ENCODE peak calls at places on chromosomes 4 and X, in four cellular contexts. One of them, this sample, is unnamed.

GRCh38 chr4:74117024-74117534 is 18.1 kb upstream of the CXCL2 start:
- DNase-seq in neuronal stem cell: no peak
- DNase-seq in IMR-90: peak; percentile 98
- DNase-seq in H9: no peak
- DNase-seq in this sample: peak; percentile 78

GRCh38 chr4:2172161-2172560 is 69.8 kb downstream of the HAUS3 start:
- DNase-seq in IMR-90: no peak
- DNase-seq in neuronal stem cell: no peak
- DNase-seq in H9: no peak
- DNase-seq in this sample: no peak

GRCh38 chrX:115960440-115961084 is 210.0 kb upstream of the AGTR2 start:
- DNase-seq in neuronal stem cell: no peak
- DNase-seq in H9: no peak
- DNase-seq in IMR-90: no peak
- DNase-seq in this sample: peak; percentile 22

GRCh38 chr4:94290245-94290644 is 52.4 kb downstream of the HPGDS start:
- DNase-seq in H9: no peak
- DNase-seq in IMR-90: no peak
- DNase-seq in neuronal stem cell: no peak
- DNase-seq in this sample: peak; percentile 4

GRCh38 chrX:118423558-118423957 is 72.1 kb upstream of the DOCK11 start:
- DNase-seq in neuronal stem cell: no peak
- DNase-seq in IMR-90: no peak
- DNase-seq in H9: no peak
- DNase-seq in this sample: no peak

GRCh38 chrX:46978341-46979291 is 66.4 kb downstream of the JADE3 start:
- DNase-seq in H9: peak; percentile 75
- DNase-seq in neuronal stem cell: peak; percentile 53
- DNase-seq in IMR-90: peak; percentile 81
- DNase-seq in this sample: peak; percentile 79

GRCh38 chrX:66602381-66602938 is 36.4 kb downstream of the EDA2R start:
- DNase-seq in IMR-90: no peak
- DNase-seq in neuronal stem cell: no peak
- DNase-seq in H9: no peak
- DNase-seq in this sample: peak; percentile 12

GRCh38 chr4:8706221-8707044 is 113.9 kb downstream of the CPZ start:
- DNase-seq in neuronal stem cell: no peak
- DNase-seq in IMR-90: no peak
- DNase-seq in H9: peak; percentile 20
- DNase-seq in this sample: peak; percentile 55

GRCh38 chr4:8046925-8047541 is 107.4 kb upstream of the AFAP1 start:
- DNase-seq in neuronal stem cell: no peak
- DNase-seq in H9: no peak
- DNase-seq in IMR-90: no peak
- DNase-seq in this sample: no peak

GRCh38 chr4:105248613-105249012 is 101.9 kb downstream of the TET2 start:
- DNase-seq in H9: no peak
- DNase-seq in neuronal stem cell: no peak
- DNase-seq in IMR-90: no peak
- DNase-seq in this sample: no peak

GRCh38 chrX:19514791-19515614 is at the start of gene MAP3K15:
- DNase-seq in IMR-90: no peak
- DNase-seq in neuronal stem cell: no peak
- DNase-seq in H9: peak; percentile 50
- DNase-seq in this sample: peak; percentile 53

GRCh38 chrX:38142598-38142997 is 78.1 kb downstream of the SRPX start:
- DNase-seq in H9: no peak
- DNase-seq in IMR-90: peak; percentile 43
- DNase-seq in neuronal stem cell: no peak
- DNase-seq in this sample: no peak

GRCh38 chrX:38879631-38880220 is 78.5 kb downstream of the MID1IP1 start:
- DNase-seq in neuronal stem cell: no peak
- DNase-seq in IMR-90: no peak
- DNase-seq in H9: no peak
- DNase-seq in this sample: no peak

GRCh38 chr4:86961605-86962295 is 26.9 kb downstream of the AFF1 start:
- DNase-seq in IMR-90: peak; percentile 67
- DNase-seq in H9: no peak
- DNase-seq in neuronal stem cell: no peak
- DNase-seq in this sample: no peak

GRCh38 chr4:53598901-53599300 is 7.6 kb upstream of the LNX1 start:
- DNase-seq in IMR-90: no peak
- DNase-seq in H9: no peak
- DNase-seq in neuronal stem cell: no peak
- DNase-seq in this sample: no peak

GRCh38 chr4:185573651-185574199 is 38.4 kb upstream of the PDLIM3 start:
- DNase-seq in neuronal stem cell: no peak
- DNase-seq in IMR-90: peak; percentile 80
- DNase-seq in H9: peak; percentile 88
- DNase-seq in this sample: peak; percentile 98

GRCh38 chrX:123175366-123176122 is 8.5 kb upstream of the GRIA3 start:
- DNase-seq in neuronal stem cell: no peak
- DNase-seq in IMR-90: no peak
- DNase-seq in H9: no peak
- DNase-seq in this sample: peak; percentile 1

GRCh38 chr4:79042079-79042674 is 102.9 kb upstream of the PAQR3 start:
- DNase-seq in neuronal stem cell: peak; percentile 26
- DNase-seq in IMR-90: peak; percentile 22
- DNase-seq in H9: no peak
- DNase-seq in this sample: peak; percentile 36

GRCh38 chr4:166091914-166092510 is 219.0 kb downstream of the TLL1 start:
- DNase-seq in H9: no peak
- DNase-seq in neuronal stem cell: peak; percentile 21
- DNase-seq in IMR-90: peak; percentile 29
- DNase-seq in this sample: peak; percentile 23

GRCh38 chr4:41282362-41282761 is 25.6 kb downstream of the UCHL1 start:
- DNase-seq in IMR-90: no peak
- DNase-seq in H9: no peak
- DNase-seq in neuronal stem cell: no peak
- DNase-seq in this sample: no peak

GRCh38 chr4:8744083-8744805 is 127.4 kb downstream of the HMX1 start:
- DNase-seq in H9: peak; percentile 38
- DNase-seq in neuronal stem cell: no peak
- DNase-seq in IMR-90: no peak
- DNase-seq in this sample: no peak

GRCh38 chrX:320126-320783 is 1.7 kb upstream of the GTPBP6 start:
- DNase-seq in neuronal stem cell: no peak
- DNase-seq in H9: no peak
- DNase-seq in IMR-90: peak; percentile 10
- DNase-seq in this sample: no peak

GRCh38 chr4:174284181-174284886 is 623 bp downstream of the CEP44 start:
- DNase-seq in H9: no peak
- DNase-seq in IMR-90: peak; percentile 71
- DNase-seq in neuronal stem cell: no peak
- DNase-seq in this sample: peak; percentile 72

GRCh38 chrX:1507511-1508463 is 29.2 kb downstream of the P2RY8 start:
- DNase-seq in neuronal stem cell: no peak
- DNase-seq in H9: no peak
- DNase-seq in IMR-90: no peak
- DNase-seq in this sample: no peak

GRCh38 chr4:90328558-90328957 is 201.4 kb downstream of the CCSER1 start:
- DNase-seq in IMR-90: peak; percentile 4
- DNase-seq in neuronal stem cell: peak; percentile 8
- DNase-seq in H9: no peak
- DNase-seq in this sample: peak; percentile 17

GRCh38 chr4:107210450-107211239 is 174.5 kb upstream of the DKK2 start:
- DNase-seq in IMR-90: peak; percentile 36
- DNase-seq in H9: no peak
- DNase-seq in neuronal stem cell: no peak
- DNase-seq in this sample: peak; percentile 22

GRCh38 chrX:27591938-27592337 is 1.8 kb downstream of the DCAF8L2 start:
- DNase-seq in IMR-90: no peak
- DNase-seq in H9: peak; percentile 31
- DNase-seq in neuronal stem cell: no peak
- DNase-seq in this sample: no peak

GRCh38 chr4:148286043-148286442 is 156.2 kb downstream of the NR3C2 start:
- DNase-seq in neuronal stem cell: no peak
- DNase-seq in H9: no peak
- DNase-seq in IMR-90: no peak
- DNase-seq in this sample: no peak

GRCh38 chrX:110286126-110286525 is 31.8 kb downstream of the AMMECR1 start:
- DNase-seq in H9: no peak
- DNase-seq in IMR-90: peak; percentile 89
- DNase-seq in neuronal stem cell: no peak
- DNase-seq in this sample: no peak

GRCh38 chr4:6421397-6421796 is 51.0 kb downstream of the PPP2R2C start:
- DNase-seq in H9: no peak
- DNase-seq in neuronal stem cell: no peak
- DNase-seq in IMR-90: no peak
- DNase-seq in this sample: no peak

GRCh38 chrX:31353095-31353494 is 281.3 kb upstream of the FTHL17 start:
- DNase-seq in neuronal stem cell: no peak
- DNase-seq in H9: no peak
- DNase-seq in IMR-90: peak; percentile 62
- DNase-seq in this sample: peak; percentile 85

GRCh38 chr4:112910109-112910736 is 139.2 kb upstream of the ANK2 start:
- DNase-seq in H9: no peak
- DNase-seq in IMR-90: peak; percentile 13
- DNase-seq in neuronal stem cell: no peak
- DNase-seq in this sample: no peak

GRCh38 chr4:80125252-80126177 is 52.5 kb upstream of the ANTXR2 start:
- DNase-seq in neuronal stem cell: no peak
- DNase-seq in IMR-90: peak; percentile 50
- DNase-seq in H9: no peak
- DNase-seq in this sample: peak; percentile 36

GRCh38 chr4:38691251-38692008 is 27.4 kb downstream of the KLF3 start:
- DNase-seq in IMR-90: peak; percentile 95
- DNase-seq in neuronal stem cell: no peak
- DNase-seq in H9: no peak
- DNase-seq in this sample: no peak

GRCh38 chr4:38695844-38696243 is 31.8 kb downstream of the KLF3 start:
- DNase-seq in neuronal stem cell: no peak
- DNase-seq in H9: no peak
- DNase-seq in IMR-90: no peak
- DNase-seq in this sample: no peak

GRCh38 chr4:38694330-38694729 is 30.3 kb downstream of the KLF3 start:
- DNase-seq in IMR-90: no peak
- DNase-seq in H9: no peak
- DNase-seq in neuronal stem cell: no peak
- DNase-seq in this sample: no peak

GRCh38 chr4:38692421-38692820 is 28.4 kb downstream of the KLF3 start:
- DNase-seq in neuronal stem cell: no peak
- DNase-seq in H9: no peak
- DNase-seq in IMR-90: no peak
- DNase-seq in this sample: no peak

DNA sequence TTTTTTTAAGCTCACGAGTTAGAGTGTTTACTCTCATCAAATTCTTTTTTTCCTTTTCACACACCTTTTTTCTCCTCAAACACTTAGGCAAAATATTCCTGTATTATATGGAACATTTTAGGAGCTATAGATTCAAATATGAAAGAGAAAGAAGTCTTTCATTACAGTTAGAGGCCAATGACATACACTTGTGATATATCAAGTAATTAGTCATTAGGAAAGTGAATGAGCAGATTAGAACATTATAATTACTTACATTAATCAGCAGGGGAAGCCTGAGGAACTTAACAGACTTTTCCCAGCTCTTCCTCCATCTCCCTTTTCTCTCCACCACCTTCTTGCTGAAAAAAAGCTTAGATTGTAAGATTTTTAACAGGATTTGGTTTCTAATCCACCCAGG is 29.5 kb downstream of the KLF3 start:
- DNase-seq in neuronal stem cell: no peak
- DNase-seq in H9: no peak
- DNase-seq in IMR-90: no peak
- DNase-seq in this sample: no peak
- H2AK5ac ChIP-seq in neuronal stem cell: no peak overlapping the region
- H2AK5ac ChIP-seq in H9: no peak overlapping the region
- H2AK5ac ChIP-seq in IMR-90: no peak overlapping the region
- H2AK5ac ChIP-seq in this sample: no peak overlapping the region

GRCh38 chrX:121635141-121635540 is 587.7 kb downstream of the GLUD2 start:
- DNase-seq in neuronal stem cell: no peak
- DNase-seq in IMR-90: no peak
- DNase-seq in H9: no peak
- DNase-seq in this sample: no peak
- H2BK5ac ChIP-seq in neuronal stem cell: no peak overlapping the region
- H2BK5ac ChIP-seq in IMR-90: no peak overlapping the region
- H2BK5ac ChIP-seq in H9: no peak overlapping the region
- H2BK5ac ChIP-seq in this sample: no peak overlapping the region

DNA sequence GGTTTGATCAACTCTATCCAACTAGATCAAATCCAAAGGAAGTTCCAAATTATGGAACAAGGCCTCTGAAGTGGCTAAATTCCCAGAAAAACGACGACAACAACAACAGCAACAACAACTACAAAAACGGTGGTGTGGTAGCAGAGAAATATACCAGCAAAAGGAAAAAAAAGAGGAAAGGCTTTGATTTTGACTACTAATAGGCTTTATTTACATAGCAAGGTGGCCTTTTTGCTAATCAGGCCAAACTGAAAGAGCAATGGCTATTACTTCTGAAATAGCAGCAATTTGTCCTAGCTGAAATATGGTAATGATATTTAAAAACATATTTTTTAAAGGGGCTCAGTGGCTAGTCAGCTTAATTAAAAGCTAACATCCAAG is 40.8 kb upstream of the TMPRSS11E start:
- DNase-seq in neuronal stem cell: no peak
- DNase-seq in IMR-90: no peak
- DNase-seq in H9: no peak
- DNase-seq in this sample: no peak
- H2AK5ac ChIP-seq in neuronal stem cell: no peak overlapping the region
- H2AK5ac ChIP-seq in IMR-90: no peak overlapping the region
- H2AK5ac ChIP-seq in H9: no peak overlapping the region
- H2AK5ac ChIP-seq in this sample: peak overlapping the region; percentile 35

GRCh38 chrX:55787063-55787462 is 69.5 kb downstream of the RRAGB start:
- DNase-seq in IMR-90: no peak
- DNase-seq in neuronal stem cell: no peak
- DNase-seq in H9: no peak
- DNase-seq in this sample: no peak

GRCh38 chrX:55778322-55778721 is 60.8 kb downstream of the RRAGB start:
- DNase-seq in IMR-90: peak; percentile 5
- DNase-seq in neuronal stem cell: no peak
- DNase-seq in H9: no peak
- DNase-seq in this sample: peak; percentile 49

GRCh38 chrX:55787727-55788126 is 70.2 kb downstream of the RRAGB start:
- DNase-seq in H9: no peak
- DNase-seq in neuronal stem cell: no peak
- DNase-seq in IMR-90: no peak
- DNase-seq in this sample: no peak

DNA sequence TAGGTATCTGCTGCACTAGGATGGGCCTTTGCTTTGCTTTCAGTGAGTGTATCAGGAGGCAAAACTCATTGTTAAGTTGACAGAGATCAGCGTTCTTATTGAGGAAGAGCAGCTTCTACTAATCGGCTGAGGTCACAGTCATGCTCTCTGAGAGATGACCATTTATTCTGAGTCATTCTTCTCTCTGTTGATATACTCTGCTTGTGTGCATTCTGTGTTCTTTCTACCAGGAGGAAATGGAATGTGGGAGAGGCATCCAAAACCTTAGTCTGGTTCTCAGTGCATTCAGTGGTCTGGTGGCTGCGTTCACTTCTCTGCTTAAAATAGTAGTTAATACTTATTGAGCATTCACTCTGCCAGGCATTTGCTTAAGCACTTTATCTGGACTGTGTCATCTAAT is 66.2 kb downstream of the RRAGB start:
- DNase-seq in H9: no peak
- DNase-seq in IMR-90: no peak
- DNase-seq in neuronal stem cell: no peak
- DNase-seq in this sample: no peak
- H2BK5ac ChIP-seq in H9: no peak overlapping the region
- H2BK5ac ChIP-seq in IMR-90: no peak overlapping the region
- H2BK5ac ChIP-seq in neuronal stem cell: no peak overlapping the region
- H2BK5ac ChIP-seq in this sample: no peak overlapping the region

GRCh38 chr4:140251566-140251965 is 97.6 kb upstream of the MAML3 start:
- DNase-seq in IMR-90: no peak
- DNase-seq in H9: no peak
- DNase-seq in neuronal stem cell: no peak
- DNase-seq in this sample: peak; percentile 51
- H2AK5ac ChIP-seq in IMR-90: no peak overlapping the region
- H2AK5ac ChIP-seq in H9: no peak overlapping the region
- H2AK5ac ChIP-seq in neuronal stem cell: no peak overlapping the region
- H2AK5ac ChIP-seq in this sample: peak overlapping the region; percentile 70

This sample was measured in mesendoderm.